ENCODE peak calls at places on chromosomes 5 and 9, in five cellular contexts. K is A549, V is K562, W is SK-N-SH, S is IMR-90. U is an unnamed sample.

GRCh38 chr9:112012026-112012902 is 115.7 kb downstream of the UGCG start:
- DNase-seq in K (peak), V (no peak), W (no peak), S (peak), U (peak)

GRCh38 chr9:133926165-133926856 is 65.8 kb downstream of the VAV2 start:
- DNase-seq in K (no peak), V (no peak), W (no peak), S (no peak), U (no peak)

GRCh38 chr5:124195416-124195815 is 551.0 kb downstream of the ZNF608 start:
- DNase-seq in K (no peak), V (no peak), W (no peak), S (no peak), U (no peak)

GRCh38 chr5:22889714-22890113 is 36.6 kb upstream of the CDH12 start:
- DNase-seq in K (no peak), V (no peak), W (no peak), S (no peak), U (no peak)

GRCh38 chr5:8953016-8953415 is 592.9 kb downstream of the SEMA5A start:
- DNase-seq in K (no peak), V (no peak), W (no peak), S (no peak), U (no peak)

GRCh38 chr5:124528838-124529237 is 217.6 kb downstream of the ZNF608 start:
- DNase-seq in K (no peak), V (no peak), W (no peak), S (peak), U (no peak)

GRCh38 chr5:180866985-180867384 is 5.9 kb upstream of the ZFP62 start:
- DNase-seq in K (no peak), V (no peak), W (no peak), S (no peak), U (no peak)

GRCh38 chr9:106864533-106865143 is 1.7 kb downstream of the ZNF462 start:
- DNase-seq in K (no peak), V (no peak), W (peak), S (peak), U (no peak)

GRCh38 chr9:21070171-21070571 is 7.6 kb downstream of the IFNB1 start:
- DNase-seq in K (peak), V (no peak), W (no peak), S (peak), U (peak)

GRCh38 chr5:69242215-69242927 is 7.7 kb downstream of the CDK7 start:
- DNase-seq in K (no peak), V (no peak), W (no peak), S (no peak), U (no peak)

GRCh38 chr5:124996764-124997077 is 250.3 kb upstream of the ZNF608 start:
- DNase-seq in K (peak), V (no peak), W (no peak), S (peak), U (no peak)

GRCh38 chr5:4855889-4856288 is 284.2 kb upstream of the ADAMTS16 start:
- DNase-seq in K (no peak), V (no peak), W (no peak), S (no peak), U (no peak)

GRCh38 chr9:72442212-72442607 is 77.2 kb upstream of the ZFAND5 start:
- DNase-seq in K (peak), V (no peak), W (no peak), S (peak), U (peak)

GRCh38 chr5:172411423-172412111 is 42.8 kb downstream of the SH3PXD2B start:
- DNase-seq in K (no peak), V (no peak), W (no peak), S (peak), U (no peak)

GRCh38 chr9:135291165-135291564 is 188.4 kb upstream of the PPP1R26 start:
- DNase-seq in K (no peak), V (no peak), W (peak), S (no peak), U (no peak)

GRCh38 chr5:40976836-40977235 is 67.5 kb downstream of the C7 start:
- DNase-seq in K (no peak), V (no peak), W (peak), S (no peak), U (no peak)

GRCh38 chr5:135039526-135040296 is 5.7 kb upstream of the PITX1 start:
- DNase-seq in K (no peak), V (no peak), W (peak), S (no peak), U (no peak)

GRCh38 chr5:151647320-151647861 is 39.3 kb downstream of the SPARC start:
- DNase-seq in K (no peak), V (no peak), W (no peak), S (no peak), U (no peak)

GRCh38 chr9:134597957-134598883 is 43.4 kb upstream of the COL5A1 start:
- DNase-seq in K (no peak), V (no peak), W (peak), S (no peak), U (no peak)

GRCh38 chr5:36621985-36622384 is 15.6 kb downstream of the SLC1A3 start:
- DNase-seq in K (no peak), V (no peak), W (no peak), S (no peak), U (no peak)

GRCh38 chr9:36625006-36625600 is 52.4 kb downstream of the MELK start:
- DNase-seq in K (peak), V (no peak), W (no peak), S (peak), U (peak)

GRCh38 chr5:119389288-119390065 is 33.7 kb downstream of the TNFAIP8 start:
- DNase-seq in K (no peak), V (no peak), W (no peak), S (peak), U (no peak)

DNA sequence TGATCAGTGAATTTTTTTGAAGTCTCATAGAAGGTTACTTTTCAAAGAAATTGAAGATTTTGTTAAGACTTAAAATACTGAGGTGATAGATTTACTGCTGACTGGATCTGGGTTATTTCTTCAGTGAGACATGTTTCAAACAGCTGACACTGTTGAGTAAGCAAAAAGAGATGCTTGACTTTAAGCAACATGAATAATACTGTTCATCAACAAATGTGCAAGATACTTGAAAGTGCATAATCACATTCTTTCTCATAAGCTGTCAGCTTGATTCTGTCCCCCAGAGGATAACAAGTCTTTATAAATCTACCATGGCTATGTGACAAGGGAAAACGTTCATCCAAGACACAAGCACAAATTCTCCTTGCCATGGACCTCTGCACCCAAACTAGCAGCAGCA is 260.1 kb upstream of the CDH18 start:
- DNase-seq in K (no peak), V (no peak), W (no peak), S (no peak), U (no peak)
- TF ChIP-seq RAD21 in K (no peak), V (no peak), W (no peak), S (no peak), U (no peak)

GRCh38 chr9:31166516-31166915 is 1217.9 kb upstream of the ACO1 start:
- DNase-seq in K (no peak), V (no peak), W (no peak), S (no peak), U (no peak)
- TF ChIP-seq RAD21 in K (no peak), V (no peak), W (no peak), S (no peak), U (no peak)

GRCh38 chr5:7391688-7392400 is 4.1 kb upstream of the ADCY2 start:
- DNase-seq in K (no peak), V (no peak), W (no peak), S (no peak), U (no peak)
- TF ChIP-seq RAD21 in K (no peak), V (no peak), W (no peak), S (no peak), U (no peak)

GRCh38 chr9:87531370-87532295 is 34.0 kb downstream of the DAPK1 start:
- DNase-seq in K (no peak), V (no peak), W (no peak), S (no peak), U (no peak)

GRCh38 chr9:87530716-87531115 is 33.0 kb downstream of the DAPK1 start:
- DNase-seq in K (no peak), V (no peak), W (no peak), S (no peak), U (no peak)

GRCh38 chr9:87528969-87529368 is 31.3 kb downstream of the DAPK1 start:
- DNase-seq in K (no peak), V (no peak), W (no peak), S (no peak), U (no peak)

GRCh38 chr9:87527211-87527916 is 29.7 kb downstream of the DAPK1 start:
- DNase-seq in K (no peak), V (no peak), W (no peak), S (no peak), U (no peak)

GRCh38 chr9:87529666-87530065 is 32.0 kb downstream of the DAPK1 start:
- DNase-seq in K (no peak), V (no peak), W (no peak), S (no peak), U (no peak)
- TF ChIP-seq RAD21 in K (no peak), V (no peak), W (no peak), S (no peak), U (no peak)

GRCh38 chr5:109350537-109351270 is 59.1 kb downstream of the PJA2 start:
- DNase-seq in K (no peak), V (no peak), W (no peak), S (peak), U (no peak)

GRCh38 chr5:109352024-109352423 is 57.8 kb downstream of the PJA2 start:
- DNase-seq in K (no peak), V (no peak), W (no peak), S (no peak), U (no peak)

GRCh38 chr5:109345699-109346098 is 64.1 kb downstream of the PJA2 start:
- DNase-seq in K (no peak), V (no peak), W (no peak), S (no peak), U (no peak)

GRCh38 chr5:109349419-109349818 is 60.4 kb downstream of the PJA2 start:
- DNase-seq in K (no peak), V (no peak), W (no peak), S (no peak), U (no peak)

GRCh38 chr5:109347252-109347888 is 62.4 kb downstream of the PJA2 start:
- DNase-seq in K (no peak), V (no peak), W (peak), S (no peak), U (no peak)
- TF ChIP-seq RAD21 in K (no peak), V (no peak), W (peak), S (no peak), U (no peak)

GRCh38 chr5:179289756-179290385 is 55.4 kb downstream of the ADAMTS2 start:
- DNase-seq in K (no peak), V (no peak), W (no peak), S (no peak), U (no peak)

GRCh38 chr5:179287071-179287470 is 58.2 kb downstream of the ADAMTS2 start:
- DNase-seq in K (no peak), V (no peak), W (no peak), S (no peak), U (no peak)

GRCh38 chr5:179288809-179289185 is 56.5 kb downstream of the ADAMTS2 start:
- DNase-seq in K (no peak), V (no peak), W (no peak), S (no peak), U (no peak)

GRCh38 chr5:179288101-179288808 is 57.0 kb downstream of the ADAMTS2 start:
- DNase-seq in K (no peak), V (no peak), W (peak), S (no peak), U (no peak)

DNA sequence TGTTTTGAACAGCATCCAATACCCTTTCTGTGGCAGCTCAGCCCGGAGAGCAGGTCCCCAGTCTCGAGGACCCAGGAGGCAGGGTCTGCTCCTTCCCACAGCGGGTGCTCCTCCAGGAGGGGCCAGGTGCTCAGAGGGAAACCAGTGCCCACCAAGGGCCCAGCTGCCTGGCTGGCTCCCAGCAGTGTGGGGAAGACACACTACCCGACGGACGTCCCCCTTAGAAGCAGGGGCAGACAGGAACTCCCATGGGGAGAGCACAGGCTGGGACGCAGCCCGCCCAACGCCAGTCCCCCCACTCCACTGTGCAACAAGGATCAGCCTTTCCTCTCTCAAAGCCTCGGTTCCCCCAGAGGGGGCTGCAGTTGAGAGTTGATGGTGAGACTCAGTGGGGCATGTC is 57.6 kb downstream of the ADAMTS2 start:
- DNase-seq in K (no peak), V (no peak), W (no peak), S (no peak), U (no peak)
- TF ChIP-seq RAD21 in K (no peak), V (no peak), W (no peak), S (no peak), U (no peak)

U was measured in HCT116.